ENCODE peak calls at places on chromosomes 7 and 10, in four cellular contexts. O is stimulated activated CD4-positive, alpha-beta T cell treated with anti-CD3 and anti-CD28 coated beads, Interleukin-1b, Interleukin-23, amount 100 ng/mL, for 24 hours; U is CD8-positive, alpha-beta T cell; Y is fibroblast of the conjunctiva. D is an unnamed sample.

GRCh38 chr10:1179346-1180070 is 123.3 kb downstream of the WDR37 start:
- DNase-seq in O (no peak), U (no peak), Y (no peak), D (no peak)

GRCh38 chr7:954330-955238 is at the start of gene ADAP1:
- DNase-seq in O (peak; percentile 53), U (peak; percentile 54), Y (no peak), D (no peak)

GRCh38 chr7:92461027-92462003 is 14.0 kb downstream of the GATAD1 start:
- DNase-seq in O (peak; percentile 8), U (no peak), Y (peak; percentile 43), D (no peak)

GRCh38 chr7:71444130-71444529 is 312.2 kb downstream of the GALNT17 start:
- DNase-seq in O (no peak), U (no peak), Y (no peak), D (no peak)

GRCh38 chr7:28151965-28152364 is 28.6 kb downstream of the JAZF1 start:
- DNase-seq in O (no peak), U (no peak), Y (no peak), D (no peak)

GRCh38 chr7:116101709-116102108 is 71.1 kb upstream of the TFEC start:
- DNase-seq in O (no peak), U (no peak), Y (no peak), D (no peak)

GRCh38 chr7:117116221-117116620 is 162.9 kb downstream of the ST7 start:
- DNase-seq in O (no peak), U (no peak), Y (no peak), D (no peak)

GRCh38 chr10:4807803-4808507 is 18.1 kb upstream of the AKR1E2 start:
- DNase-seq in O (no peak), U (no peak), Y (peak; percentile 35), D (no peak)

GRCh38 chr7:150439926-150440325 is 10.5 kb upstream of the GIMAP8 start:
- DNase-seq in O (no peak), U (no peak), Y (no peak), D (no peak)

GRCh38 chr7:28041508-28042314 is 138.9 kb downstream of the JAZF1 start:
- DNase-seq in O (no peak), U (no peak), Y (no peak), D (no peak)

GRCh38 chr7:144386741-144387140 is 16.8 kb downstream of the NOBOX start:
- DNase-seq in O (no peak), U (no peak), Y (no peak), D (no peak)

GRCh38 chr7:50531928-50532327 is 33.3 kb downstream of the DDC start:
- DNase-seq in O (no peak), U (no peak), Y (no peak), D (no peak)

GRCh38 chr10:72027498-72027897 is 60.9 kb downstream of the SPOCK2 start:
- DNase-seq in O (no peak), U (no peak), Y (no peak), D (no peak)

GRCh38 chr10:59126277-59126676 is 50.2 kb upstream of the PHYHIPL start:
- DNase-seq in O (no peak), U (no peak), Y (no peak), D (no peak)

GRCh38 chr10:112785089-112785488 is 165.0 kb upstream of the TCF7L2 start:
- DNase-seq in O (no peak), U (no peak), Y (no peak), D (no peak)

GRCh38 chr7:140512317-140513000 is 33.2 kb upstream of the MKRN1 start:
- DNase-seq in O (no peak), U (no peak), Y (no peak), D (no peak)

GRCh38 chr7:3998060-3998459 is 684.0 kb upstream of the FOXK1 start:
- DNase-seq in O (no peak), U (no peak), Y (no peak), D (no peak)

GRCh38 chr10:44963772-44964633 is 4.4 kb downstream of the RASSF4 start:
- DNase-seq in O (no peak), U (no peak), Y (no peak), D (no peak)

GRCh38 chr7:42522227-42522991 is 285.4 kb upstream of the GLI3 start:
- DNase-seq in O (no peak), U (no peak), Y (peak; percentile 18), D (no peak)

GRCh38 chr7:69208848-69209247 is 389.4 kb upstream of the AUTS2 start:
- DNase-seq in O (no peak), U (no peak), Y (no peak), D (no peak)

GRCh38 chr10:124296121-124296812 is 122.5 kb downstream of the OAT start:
- DNase-seq in O (no peak), U (no peak), Y (peak; percentile 69), D (no peak)

GRCh38 chr7:55409474-55410225 is 44.5 kb downstream of the LANCL2 start:
- DNase-seq in O (no peak), U (no peak), Y (no peak), D (no peak)

GRCh38 chr10:132168571-132169030 is 18.1 kb upstream of the DPYSL4 start:
- DNase-seq in O (no peak), U (no peak), Y (no peak), D (no peak)

GRCh38 chr10:95501203-95502094 is 59.7 kb downstream of the SORBS1 start:
- DNase-seq in O (no peak), U (no peak), Y (no peak), D (no peak)

GRCh38 chr7:1637155-1637554 is 32.9 kb upstream of the ELFN1 start:
- DNase-seq in O (no peak), U (no peak), Y (no peak), D (no peak)

GRCh38 chr10:124402273-124402672 is 16.4 kb downstream of the OAT start:
- DNase-seq in O (no peak), U (no peak), Y (no peak), D (no peak)

GRCh38 chr7:2815523-2816240 is 28.4 kb downstream of the GNA12 start:
- DNase-seq in O (no peak), U (no peak), Y (no peak), D (no peak)

GRCh38 chr10:58508316-58508715 is 4.4 kb upstream of the BICC1 start:
- DNase-seq in O (no peak), U (no peak), Y (no peak), D (no peak)

GRCh38 chr7:30921951-30922401 is 10.3 kb downstream of the AQP1 start:
- DNase-seq in O (no peak), U (no peak), Y (no peak), D (peak; percentile 1)

GRCh38 chr7:50592940-50593339 is 27.7 kb upstream of the DDC start:
- DNase-seq in O (no peak), U (no peak), Y (no peak), D (no peak)

GRCh38 chr7:131061158-131061557 is 266.5 kb upstream of the MKLN1 start:
- DNase-seq in O (no peak), U (no peak), Y (no peak), D (no peak)

GRCh38 chr7:121941836-121942235 is 68.9 kb downstream of the PTPRZ1 start:
- DNase-seq in O (no peak), U (no peak), Y (no peak), D (no peak)

GRCh38 chr10:107747851-107748250 is 583.3 kb upstream of the SORCS1 start:
- DNase-seq in O (no peak), U (no peak), Y (no peak), D (no peak)

GRCh38 chr10:71770789-71771188 is 2.5 kb downstream of the VSIR start:
- DNase-seq in O (no peak), U (no peak), Y (no peak), D (no peak)

GRCh38 chr7:116209561-116210070 is 723 bp upstream of the TES start:
- DNase-seq in O (no peak), U (no peak), Y (no peak), D (no peak)

GRCh38 chr10:20674870-20675385 is 222.2 kb downstream of the NEBL start:
- DNase-seq in O (no peak), U (no peak), Y (no peak), D (no peak)

GRCh38 chr7:7454000-7454399 is 81.7 kb downstream of the COL28A1 start:
- DNase-seq in O (no peak), U (no peak), Y (no peak), D (no peak)